ENCODE peak calls at places on chromosomes 3 and 15, in four cellular contexts. U is HCT116, F is K562, K is HepG2. B is an unnamed sample.
A peak's percentile ranks its signal among the peaks of the same experiment; 100 is the strongest.

GRCh38 chr15:90259524-90259923 is 5.9 kb upstream of the NGRN start:
- DNase-seq in K (no peak), F (no peak), U (no peak), B (no peak)

GRCh38 chr3:128376516-128376915 is 90.2 kb downstream of the DNAJB8 start:
- DNase-seq in F (no peak), K (no peak), U (no peak), B (no peak)

GRCh38 chr3:56323986-56324420 is 144.3 kb downstream of the ERC2 start:
- DNase-seq in F (no peak), U (no peak), K (no peak), B (no peak)

GRCh38 chr15:44736261-44736765 is at the start of gene TRIM69:
- DNase-seq in U (no peak), F (no peak), K (no peak), B (no peak)

GRCh38 chr15:43511012-43511885 is 6.2 kb upstream of the MAP1A start:
- DNase-seq in K (peak; percentile 20), F (peak; percentile 25), U (peak; percentile 37), B (no peak)

GRCh38 chr3:11362600-11362999 is 90.4 kb downstream of the ATG7 start:
- DNase-seq in K (peak; percentile 36), F (no peak), U (no peak), B (no peak)

GRCh38 chr3:197748597-197749314 is 927 bp upstream of the FYTTD1 start:
- DNase-seq in K (no peak), F (no peak), U (no peak), B (no peak)

GRCh38 chr15:75620776-75621536 is 4.6 kb downstream of the SNUPN start:
- DNase-seq in U (no peak), K (no peak), F (no peak), B (no peak)

GRCh38 chr3:85502148-85502875 is 543.5 kb downstream of the CADM2 start:
- DNase-seq in U (no peak), K (no peak), F (no peak), B (no peak)

GRCh38 chr3:98519351-98519750 is 3.4 kb downstream of the CLDND1 start:
- DNase-seq in K (no peak), U (no peak), F (no peak), B (no peak)

GRCh38 chr15:49323207-49323606 is 99.8 kb upstream of the FGF7 start:
- DNase-seq in K (no peak), U (no peak), F (no peak), B (no peak)

GRCh38 chr3:193794002-193794835 is 201.2 kb downstream of the OPA1 start:
- DNase-seq in K (peak; percentile 29), F (peak; percentile 49), U (no peak), B (no peak)

GRCh38 chr15:42691308-42691707 is 45.6 kb downstream of the CDAN1 start:
- DNase-seq in U (no peak), F (no peak), K (no peak), B (no peak)

GRCh38 chr3:34106879-34107278 is 308.4 kb downstream of the PDCD6IP start:
- DNase-seq in K (no peak), U (peak; percentile 2), F (peak; percentile 55), B (peak; percentile 12)
- TF ChIP-seq CTCF in K (peak; percentile 56), U (peak; percentile 63), F (peak; percentile 58), B (peak; percentile 60)

DNA sequence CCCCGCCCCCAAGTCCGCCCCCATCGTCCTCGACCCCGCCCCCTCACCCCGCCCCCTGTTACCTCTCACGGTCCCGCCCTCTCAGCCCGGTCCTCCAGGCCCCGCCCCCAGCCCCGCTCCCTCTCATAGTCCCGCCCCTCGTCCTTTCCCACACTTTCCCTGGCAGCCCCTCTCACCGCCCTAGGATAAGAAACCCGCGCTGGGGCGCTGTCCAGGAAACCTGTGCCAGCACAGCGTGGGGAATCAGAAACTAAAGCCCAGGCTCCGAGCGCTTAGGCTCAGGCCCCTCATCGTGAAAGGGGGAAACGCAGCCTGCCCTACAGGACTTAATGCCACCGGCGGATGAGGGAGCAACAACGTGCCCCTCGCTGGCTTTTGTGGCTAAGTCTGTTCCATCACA is 20.9 kb downstream of the TRPM1 start:
- DNase-seq in K (no peak), F (peak; percentile 99), U (peak; percentile 15), B (no peak)
- TF ChIP-seq TCF7L2 in K (no peak), F (no peak), U (no peak), B (no peak)

DNA sequence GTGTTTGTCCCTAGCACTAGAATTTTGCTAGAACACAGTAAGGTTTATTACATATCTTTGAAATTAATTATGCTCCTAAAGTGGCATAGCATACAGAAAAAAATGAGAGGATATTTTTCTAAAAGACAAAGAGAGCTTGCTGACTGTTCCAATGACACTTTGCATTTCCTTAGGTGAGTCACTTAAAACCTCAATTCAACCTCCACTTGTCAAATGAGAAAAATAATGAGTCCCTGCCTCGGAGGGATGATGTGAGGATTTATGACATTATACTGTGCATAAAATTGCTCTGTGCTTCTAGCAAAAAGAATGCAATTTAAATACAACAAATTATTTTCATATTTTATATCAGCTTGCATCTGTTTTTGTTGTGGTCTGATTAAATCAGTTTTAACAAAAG is 1417.0 kb upstream of the ALCAM start:
- DNase-seq in F (no peak), K (no peak), U (no peak), B (no peak)
- TF ChIP-seq REST in F (no peak), K (no peak), U (no peak), B (no peak)

GRCh38 chr3:61173685-61174084 is 77.6 kb downstream of the FHIT start:
- DNase-seq in K (peak; percentile 12), U (no peak), F (no peak), B (no peak)

GRCh38 chr3:61169621-61170251 is 81.5 kb downstream of the FHIT start:
- DNase-seq in F (no peak), K (no peak), U (no peak), B (no peak)

GRCh38 chr3:61168286-61168685 is 83.0 kb downstream of the FHIT start:
- DNase-seq in K (no peak), U (no peak), F (no peak), B (no peak)

GRCh38 chr3:61177450-61177849 is 73.8 kb downstream of the FHIT start:
- DNase-seq in K (no peak), U (no peak), F (no peak), B (no peak)

DNA sequence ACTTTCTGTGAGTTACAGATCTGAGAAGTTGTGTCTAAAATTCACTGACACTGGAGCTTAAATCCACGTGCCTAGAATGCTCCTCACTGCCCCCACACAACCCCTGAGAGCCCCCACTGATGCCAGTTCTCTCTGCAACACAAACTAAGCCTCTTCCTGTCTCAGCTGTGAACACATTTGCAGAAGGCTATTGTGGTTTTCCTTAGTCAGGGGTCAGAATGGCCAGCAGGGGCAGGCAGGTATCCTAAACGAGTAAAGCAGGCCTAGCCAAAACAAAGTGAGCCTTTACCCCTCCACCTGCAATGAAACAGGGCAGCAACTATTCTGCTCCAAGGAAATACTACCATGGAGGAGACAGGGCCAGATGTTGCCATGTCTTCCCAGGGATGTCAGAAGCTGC is 78.6 kb downstream of the FHIT start:
- DNase-seq in K (peak; percentile 6), U (no peak), F (no peak), B (no peak)
- TF ChIP-seq CTCF in K (no peak), U (peak; percentile 52), F (no peak), B (no peak)

DNA sequence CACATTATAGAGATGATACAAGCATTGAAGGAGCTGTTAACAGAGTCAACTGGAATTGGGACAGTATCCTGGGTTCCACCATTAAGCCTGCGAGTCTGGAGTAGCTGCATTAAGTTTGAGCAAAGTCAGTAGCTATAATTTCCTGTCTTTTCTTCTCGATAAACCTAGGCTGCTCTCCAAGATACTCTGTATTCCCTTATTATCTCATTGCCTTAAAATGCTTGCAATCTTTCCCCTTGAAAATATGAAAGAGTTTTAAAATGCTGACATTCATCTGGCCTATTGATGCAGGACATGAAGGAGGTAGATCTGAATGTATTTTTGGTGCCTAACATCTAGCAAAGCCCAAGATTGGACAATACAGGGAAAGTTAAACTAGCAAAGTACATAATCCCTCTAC is 9.3 kb downstream of the MTHFS start:
- DNase-seq in U (no peak), K (no peak), F (no peak), B (no peak)
- TF ChIP-seq TCF7L2 in U (no peak), K (no peak), F (no peak), B (no peak)

GRCh38 chr15:69755571-69756310 is 303.1 kb downstream of the RPLP1 start:
- DNase-seq in K (no peak), F (no peak), U (no peak), B (no peak)
- TF ChIP-seq REST in K (no peak), F (no peak), U (no peak), B (no peak)

DNA sequence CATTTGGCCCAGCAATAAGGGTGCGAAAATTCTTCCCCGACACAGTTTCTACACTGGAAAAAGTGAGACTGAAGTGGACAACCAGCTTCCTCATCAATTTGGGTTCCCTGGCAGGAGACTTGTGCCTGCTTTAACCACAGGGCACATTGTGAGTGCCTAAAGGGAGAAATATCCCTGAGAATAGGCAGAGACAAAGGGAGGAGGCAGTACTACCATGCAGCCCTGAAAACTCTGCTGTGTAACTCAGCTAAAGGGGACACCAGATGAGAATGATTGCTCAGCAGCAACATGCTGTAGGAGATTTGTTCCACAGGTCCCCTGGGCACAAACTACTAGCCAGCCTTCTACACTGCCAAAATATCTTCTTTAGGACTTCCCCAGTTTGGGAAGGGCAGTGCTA is 15.6 kb upstream of the KPNA4 start:
- DNase-seq in F (no peak), U (no peak), K (no peak), B (no peak)
- TF ChIP-seq CTCF in F (no peak), U (no peak), K (no peak), B (no peak)

DNA sequence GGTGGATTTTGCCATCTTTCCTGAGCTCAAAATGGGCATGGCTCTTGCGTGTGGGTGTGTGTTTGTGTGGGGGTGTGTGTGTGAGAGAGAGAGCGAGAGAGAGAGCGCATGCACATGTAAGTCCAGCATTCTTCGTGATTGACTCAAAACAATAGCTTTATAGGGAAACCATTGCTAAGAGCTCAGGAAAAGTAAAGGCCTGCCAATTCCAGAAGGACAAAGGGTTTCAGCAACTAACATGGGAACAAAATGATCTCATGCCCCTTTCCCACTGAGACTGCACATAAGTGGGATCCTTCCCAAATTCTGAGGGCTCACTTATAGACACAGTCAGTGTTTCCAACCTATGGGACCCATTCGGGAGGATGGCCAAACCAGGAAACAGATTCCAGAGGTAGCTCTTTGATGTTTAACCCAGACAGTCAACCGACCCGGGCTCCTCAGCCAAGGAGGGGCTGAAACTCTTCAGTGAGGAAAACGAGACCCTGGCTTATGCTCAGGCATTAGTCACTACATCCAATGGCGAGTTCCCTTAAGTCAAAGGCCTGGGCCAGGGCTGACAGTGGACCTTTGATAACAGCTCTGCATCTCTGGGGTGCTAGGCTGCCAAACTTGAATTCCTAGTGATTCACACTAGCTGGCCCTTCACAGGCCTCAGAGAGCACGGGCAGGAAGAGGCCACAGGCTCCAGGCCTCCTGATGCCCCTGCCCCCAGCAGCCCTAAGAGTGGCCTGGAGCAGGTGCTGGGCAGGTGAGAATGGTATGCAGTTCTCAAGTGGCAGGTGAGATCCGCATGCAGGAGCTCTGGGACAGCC is 305.0 kb upstream of the C2CD4B start:
- DNase-seq in F (no peak), U (peak; percentile 13), K (peak; percentile 12), B (no peak)
- TF ChIP-seq TCF7L2 in F (no peak), U (no peak), K (no peak), B (no peak)

GRCh38 chr3:135106445-135106844 is 311.4 kb downstream of the EPHB1 start:
- DNase-seq in F (peak; percentile 42), K (peak; percentile 30), U (no peak), B (no peak)
- TF ChIP-seq REST in F (peak; percentile 91), K (peak; percentile 98), U (peak; percentile 87), B (peak; percentile 91)